ENCODE peak calls at places on chromosomes 1 and 21, in ten cellular contexts. T is ELR; J is D341Med; E is GM12865; M is fibroblast of mammary gland; I is AG04450; Z is stimulated activated CD4-positive, alpha-beta T cell treated with anti-CD3 and anti-CD28 coated beads, TNF-alpha, amount 100 ng/mL, for 24 hours; X is RWPE1; R is adrenal gland; F is T-helper 2 cell. O is an unnamed sample.

GRCh38 chr1:43976045-43976444 is 1.3 kb downstream of the ATP6V0B start:
- DNase-seq in T (peak; percentile 35), J (no peak), E (no peak), M (no peak), I (no peak), Z (no peak), X (no peak), R (no peak), F (no peak), O (no peak)

GRCh38 chr1:89149229-89149628 is 23.3 kb upstream of the GBP2 start:
- DNase-seq in T (peak; percentile 37), J (no peak), E (no peak), M (peak; percentile 36), I (peak; percentile 8), Z (no peak), X (no peak), R (peak; percentile 63), F (no peak), O (peak; percentile 34)

GRCh38 chr21:42330380-42331336 is 15.4 kb upstream of the TFF3 start:
- DNase-seq in T (no peak), J (no peak), E (peak; percentile 44), M (no peak), I (no peak), Z (no peak), X (no peak), R (no peak), F (no peak), O (no peak)

GRCh38 chr1:231636157-231636556 is 9.6 kb downstream of the DISC1 start:
- DNase-seq in T (peak; percentile 85), J (peak; percentile 72), E (no peak), M (peak; percentile 66), I (no peak), Z (no peak), X (no peak), R (peak; percentile 81), F (no peak), O (peak; percentile 50)

GRCh38 chr1:231192620-231193163 is 30.8 kb downstream of the TRIM67 start:
- DNase-seq in T (no peak), J (peak; percentile 27), E (no peak), M (peak; percentile 4), I (no peak), Z (no peak), X (no peak), R (peak; percentile 81), F (no peak), O (peak; percentile 83)

GRCh38 chr1:230280906-230281413 is 145.2 kb downstream of the PGBD5 start:
- DNase-seq in T (no peak), J (no peak), E (no peak), M (no peak), I (no peak), Z (no peak), X (no peak), R (no peak), F (no peak), O (no peak)

GRCh38 chr1:165060285-165060793 is 296.2 kb downstream of the LMX1A start:
- DNase-seq in T (no peak), J (no peak), E (no peak), M (peak; percentile 55), I (no peak), Z (no peak), X (no peak), R (no peak), F (no peak), O (no peak)

GRCh38 chr21:45699251-45699942 is 55.9 kb downstream of the PCBP3 start:
- DNase-seq in T (no peak), J (no peak), E (no peak), M (peak; percentile 30), I (no peak), Z (peak; percentile 4), X (no peak), R (no peak), F (no peak), O (no peak)

GRCh38 chr1:25876693-25877077 is 1.2 kb upstream of the PAQR7 start:
- DNase-seq in T (no peak), J (no peak), E (no peak), M (no peak), I (no peak), Z (no peak), X (no peak), R (no peak), F (no peak), O (no peak)

GRCh38 chr1:46053734-46054133 is 78.7 kb downstream of the PIK3R3 start:
- DNase-seq in T (no peak), J (no peak), E (no peak), M (no peak), I (no peak), Z (no peak), X (no peak), R (no peak), F (no peak), O (no peak)

GRCh38 chr1:232634086-232634485 is 4.2 kb upstream of the SIPA1L2 start:
- DNase-seq in T (no peak), J (no peak), E (peak; percentile 21), M (no peak), I (no peak), Z (no peak), X (no peak), R (peak; percentile 33), F (no peak), O (no peak)

GRCh38 chr1:29503441-29503840 is 267.1 kb downstream of the PTPRU start:
- DNase-seq in T (no peak), J (no peak), E (no peak), M (no peak), I (no peak), Z (no peak), X (no peak), R (no peak), F (no peak), O (no peak)

GRCh38 chr1:152926091-152926490 is 17.7 kb downstream of the IVL start:
- DNase-seq in T (peak; percentile 78), J (peak; percentile 6), E (peak; percentile 67), M (peak; percentile 40), I (no peak), Z (no peak), X (peak; percentile 63), R (no peak), F (no peak), O (no peak)

GRCh38 chr21:38267991-38268858 is 11.4 kb downstream of the KCNJ15 start:
- DNase-seq in T (no peak), J (no peak), E (peak; percentile 68), M (peak; percentile 93), I (no peak), Z (no peak), X (peak; percentile 38), R (no peak), F (no peak), O (no peak)

GRCh38 chr1:230123280-230124186 is 56.5 kb downstream of the GALNT2 start:
- DNase-seq in T (no peak), J (no peak), E (peak; percentile 96), M (peak; percentile 90), I (no peak), Z (peak; percentile 10), X (no peak), R (no peak), F (no peak), O (no peak)

GRCh38 chr1:12230549-12231275 is 882 bp downstream of the VPS13D start:
- DNase-seq in T (peak; percentile 40), J (peak; percentile 47), E (no peak), M (no peak), I (no peak), Z (no peak), X (no peak), R (peak; percentile 77), F (no peak), O (no peak)

GRCh38 chr1:234689236-234689635 is 79.3 kb upstream of the IRF2BP2 start:
- DNase-seq in T (no peak), J (no peak), E (no peak), M (no peak), I (no peak), Z (no peak), X (no peak), R (no peak), F (no peak), O (no peak)

GRCh38 chr1:197763769-197764168 is 11.5 kb downstream of the DENND1B start:
- DNase-seq in T (no peak), J (no peak), E (no peak), M (no peak), I (no peak), Z (no peak), X (no peak), R (no peak), F (no peak), O (no peak)

O was measured in BE2C.